ENCODE peak calls at places on chromosome 9, in four cellular contexts. Y, R, T and S are unnamed samples.
A peak's percentile ranks its signal among the peaks of the same experiment; 100 is the strongest.

GRCh38 chr9:17137576-17137975 is 2.7 kb downstream of the CNTLN start:
- DNase-seq in R (no peak), Y (no peak), T (no peak), S (no peak)

GRCh38 chr9:124941689-124942561 is 1.0 kb upstream of the GOLGA1 start:
- DNase-seq in T (peak; percentile 29), R (peak; percentile 19), Y (no peak), S (peak; percentile 24)

GRCh38 chr9:125621170-125621569 is 85.8 kb downstream of the MAPKAP1 start:
- DNase-seq in Y (no peak), R (no peak), T (no peak), S (no peak)

GRCh38 chr9:77375956-77376532 is 198.7 kb downstream of the VPS13A start:
- DNase-seq in T (no peak), Y (no peak), R (no peak), S (no peak)

GRCh38 chr9:16754662-16755061 is 115.8 kb downstream of the BNC2 start:
- DNase-seq in T (no peak), Y (no peak), R (no peak), S (no peak)

GRCh38 chr9:90546200-90546599 is 96.4 kb downstream of the DIRAS2 start:
- DNase-seq in T (peak; percentile 22), R (no peak), Y (no peak), S (no peak)

GRCh38 chr9:108786756-108787663 is 68.8 kb downstream of the ACTL7B start:
- DNase-seq in T (no peak), R (no peak), Y (no peak), S (no peak)

GRCh38 chr9:108622467-108622866 is 233.3 kb downstream of the ACTL7B start:
- DNase-seq in Y (no peak), R (no peak), T (no peak), S (no peak)

GRCh38 chr9:122374885-122375420 is 4.1 kb downstream of the PTGS1 start:
- DNase-seq in T (no peak), R (no peak), Y (peak; percentile 85), S (peak; percentile 34)

GRCh38 chr9:99326112-99326916 is 104.2 kb downstream of the SEC61B start:
- DNase-seq in Y (no peak), T (no peak), R (no peak), S (no peak)

GRCh38 chr9:38347946-38348345 is 44.6 kb upstream of the ALDH1B1 start:
- DNase-seq in R (no peak), T (no peak), Y (no peak), S (no peak)

GRCh38 chr9:127341152-127341551 is 55.8 kb upstream of the SLC2A8 start:
- DNase-seq in R (no peak), T (no peak), Y (no peak), S (no peak)

GRCh38 chr9:77729177-77729576 is 81.1 kb upstream of the GNA14 start:
- DNase-seq in T (no peak), Y (no peak), R (no peak), S (no peak)

GRCh38 chr9:2234371-2234893 is 219.3 kb downstream of the SMARCA2 start:
- DNase-seq in Y (no peak), T (no peak), R (no peak), S (no peak)

GRCh38 chr9:130254753-130255637 is 10.6 kb upstream of the HMCN2 start:
- DNase-seq in T (no peak), Y (no peak), R (no peak), S (no peak)
- TF ChIP-seq CREM in T (no peak), Y (no peak), R (no peak), S (no peak)

GRCh38 chr9:94946256-94946655 is 219.8 kb downstream of the AOPEP start:
- DNase-seq in Y (no peak), T (no peak), R (no peak), S (no peak)
- TF ChIP-seq USF2 in Y (no peak), T (no peak), R (no peak), S (no peak)

DNA sequence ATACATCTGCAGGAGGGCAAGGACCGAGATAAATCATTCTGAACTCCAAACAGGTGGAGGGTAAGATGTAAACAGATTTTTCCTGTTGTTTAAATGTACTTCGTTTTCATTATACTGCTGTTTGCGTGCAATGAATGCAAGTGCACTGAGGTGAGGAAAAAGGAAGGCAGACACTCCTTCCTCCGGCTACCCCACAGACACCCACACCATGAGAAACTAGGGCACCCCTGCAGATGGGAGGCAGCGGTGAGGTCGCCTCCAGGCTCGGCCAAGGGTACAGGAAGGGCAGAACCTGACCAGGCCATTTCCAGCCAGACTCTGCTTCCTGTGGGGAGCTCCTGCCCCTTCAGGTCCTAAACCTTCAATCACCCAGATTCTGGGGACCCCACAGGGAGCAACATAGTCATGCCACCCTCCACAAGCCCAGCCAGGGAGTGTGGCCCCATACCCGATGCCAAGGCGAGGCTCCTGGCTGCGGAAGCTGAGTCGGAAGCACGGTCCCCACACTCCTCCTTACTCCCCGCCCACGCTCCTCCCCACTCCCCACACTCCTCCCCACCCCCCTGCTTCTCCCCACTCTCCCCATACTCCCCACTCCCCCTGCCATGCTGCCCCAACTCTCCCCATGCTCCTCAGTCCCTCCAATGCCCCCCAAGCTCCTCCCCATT is 37.1 kb downstream of the VAV2 start:
- DNase-seq in T (no peak), R (peak; percentile 59), Y (no peak), S (no peak)
- TF ChIP-seq NR2C2 in T (no peak), R (no peak), Y (no peak), S (no peak)

GRCh38 chr9:81479573-81479972 is 209.8 kb downstream of the TLE1 start:
- DNase-seq in T (no peak), Y (no peak), R (no peak), S (no peak)
- TF ChIP-seq CREM in T (no peak), Y (no peak), R (no peak), S (no peak)